ENCODE peak calls at places on chromosomes 12 and 14, in seven cellular contexts. One of them, this sample, is unnamed.

GRCh38 chr12:5305425-5305824 is 126.5 kb upstream of the NTF3 start:
- DNase-seq in uterus: no peak
- DNase-seq in WTC11: no peak
- DNase-seq in T follicular helper cell: no peak
- DNase-seq in astrocyte of the cerebellum: no peak
- DNase-seq in GM19239: no peak
- DNase-seq in MCF 10A: no peak
- DNase-seq in this sample: no peak

GRCh38 chr14:32727827-32728226 is 210.9 kb upstream of the NPAS3 start:
- DNase-seq in uterus: no peak
- DNase-seq in WTC11: no peak
- DNase-seq in T follicular helper cell: no peak
- DNase-seq in astrocyte of the cerebellum: no peak
- DNase-seq in GM19239: no peak
- DNase-seq in MCF 10A: no peak
- DNase-seq in this sample: no peak

GRCh38 chr14:101252443-101253214 is 308.7 kb upstream of the DIO3 start:
- DNase-seq in uterus: no peak
- DNase-seq in WTC11: no peak
- DNase-seq in T follicular helper cell: no peak
- DNase-seq in astrocyte of the cerebellum: no peak
- DNase-seq in GM19239: no peak
- DNase-seq in MCF 10A: no peak
- DNase-seq in this sample: peak

GRCh38 chr12:69679119-69679518 is 20.0 kb downstream of the BEST3 start:
- DNase-seq in uterus: no peak
- DNase-seq in WTC11: no peak
- DNase-seq in T follicular helper cell: no peak
- DNase-seq in astrocyte of the cerebellum: no peak
- DNase-seq in GM19239: no peak
- DNase-seq in MCF 10A: peak
- DNase-seq in this sample: no peak

GRCh38 chr12:76277480-76277879 is 70.7 kb downstream of the BBS10 start:
- DNase-seq in uterus: no peak
- DNase-seq in WTC11: no peak
- DNase-seq in T follicular helper cell: no peak
- DNase-seq in astrocyte of the cerebellum: peak
- DNase-seq in GM19239: no peak
- DNase-seq in MCF 10A: peak
- DNase-seq in this sample: no peak

GRCh38 chr12:122100568-122100967 is 22.0 kb downstream of the MLXIP start:
- DNase-seq in uterus: no peak
- DNase-seq in WTC11: no peak
- DNase-seq in T follicular helper cell: no peak
- DNase-seq in astrocyte of the cerebellum: no peak
- DNase-seq in GM19239: no peak
- DNase-seq in MCF 10A: no peak
- DNase-seq in this sample: no peak

GRCh38 chr14:22084393-22085281 is 411.0 kb upstream of the OR4E1 start:
- DNase-seq in uterus: no peak
- DNase-seq in WTC11: no peak
- DNase-seq in T follicular helper cell: no peak
- DNase-seq in astrocyte of the cerebellum: peak
- DNase-seq in GM19239: no peak
- DNase-seq in MCF 10A: peak
- DNase-seq in this sample: no peak

GRCh38 chr14:71231521-71232393 is 324.5 kb downstream of the PCNX1 start:
- DNase-seq in uterus: no peak
- DNase-seq in WTC11: peak
- DNase-seq in T follicular helper cell: no peak
- DNase-seq in astrocyte of the cerebellum: no peak
- DNase-seq in GM19239: no peak
- DNase-seq in MCF 10A: no peak
- DNase-seq in this sample: no peak

GRCh38 chr12:124109760-124110159 is 136.7 kb downstream of the ZNF664 start:
- DNase-seq in uterus: no peak
- DNase-seq in WTC11: peak
- DNase-seq in T follicular helper cell: no peak
- DNase-seq in astrocyte of the cerebellum: no peak
- DNase-seq in GM19239: peak
- DNase-seq in MCF 10A: peak
- DNase-seq in this sample: no peak

GRCh38 chr12:28569698-28570411 is 379.6 kb downstream of the CCDC91 start:
- DNase-seq in uterus: no peak
- DNase-seq in WTC11: no peak
- DNase-seq in T follicular helper cell: no peak
- DNase-seq in astrocyte of the cerebellum: no peak
- DNase-seq in GM19239: no peak
- DNase-seq in MCF 10A: peak
- DNase-seq in this sample: no peak

GRCh38 chr14:104475802-104476201 is 103.8 kb upstream of the C14orf180 start:
- DNase-seq in uterus: no peak
- DNase-seq in WTC11: no peak
- DNase-seq in T follicular helper cell: no peak
- DNase-seq in astrocyte of the cerebellum: no peak
- DNase-seq in GM19239: no peak
- DNase-seq in MCF 10A: no peak
- DNase-seq in this sample: no peak

GRCh38 chr14:73606271-73606670 is 6.0 kb upstream of the ACOT6 start:
- DNase-seq in uterus: no peak
- DNase-seq in WTC11: no peak
- DNase-seq in T follicular helper cell: no peak
- DNase-seq in astrocyte of the cerebellum: no peak
- DNase-seq in GM19239: no peak
- DNase-seq in MCF 10A: no peak
- DNase-seq in this sample: no peak

GRCh38 chr12:52537101-52537500 is 15.8 kb downstream of the KRT71 start:
- DNase-seq in uterus: no peak
- DNase-seq in WTC11: no peak
- DNase-seq in T follicular helper cell: no peak
- DNase-seq in astrocyte of the cerebellum: no peak
- DNase-seq in GM19239: no peak
- DNase-seq in MCF 10A: no peak
- DNase-seq in this sample: no peak

GRCh38 chr14:100155049-100155621 is 4.3 kb downstream of the DEGS2 start:
- DNase-seq in uterus: no peak
- DNase-seq in WTC11: peak
- DNase-seq in T follicular helper cell: no peak
- DNase-seq in astrocyte of the cerebellum: no peak
- DNase-seq in GM19239: no peak
- DNase-seq in MCF 10A: peak
- DNase-seq in this sample: no peak

GRCh38 chr12:68100241-68100640 is 59.3 kb downstream of the IFNG start:
- DNase-seq in uterus: no peak
- DNase-seq in WTC11: no peak
- DNase-seq in T follicular helper cell: no peak
- DNase-seq in astrocyte of the cerebellum: no peak
- DNase-seq in GM19239: no peak
- DNase-seq in MCF 10A: no peak
- DNase-seq in this sample: no peak

GRCh38 chr14:102969060-102969791 is 46.8 kb downstream of the AMN start:
- DNase-seq in uterus: no peak
- DNase-seq in WTC11: no peak
- DNase-seq in T follicular helper cell: no peak
- DNase-seq in astrocyte of the cerebellum: no peak
- DNase-seq in GM19239: no peak
- DNase-seq in MCF 10A: no peak
- DNase-seq in this sample: no peak

GRCh38 chr12:106386836-106387555 is 29.4 kb downstream of the POLR3B start:
- DNase-seq in uterus: no peak
- DNase-seq in WTC11: no peak
- DNase-seq in T follicular helper cell: no peak
- DNase-seq in astrocyte of the cerebellum: peak
- DNase-seq in GM19239: no peak
- DNase-seq in MCF 10A: no peak
- DNase-seq in this sample: no peak

GRCh38 chr12:127398026-127398715 is 868.8 kb upstream of the TMEM132C start:
- DNase-seq in uterus: no peak
- DNase-seq in WTC11: no peak
- DNase-seq in T follicular helper cell: no peak
- DNase-seq in astrocyte of the cerebellum: no peak
- DNase-seq in GM19239: no peak
- DNase-seq in MCF 10A: no peak
- DNase-seq in this sample: no peak

GRCh38 chr12:93032748-93033147 is 103.7 kb upstream of the EEA1 start:
- DNase-seq in uterus: no peak
- DNase-seq in WTC11: no peak
- DNase-seq in T follicular helper cell: no peak
- DNase-seq in astrocyte of the cerebellum: no peak
- DNase-seq in GM19239: no peak
- DNase-seq in MCF 10A: no peak
- DNase-seq in this sample: no peak

GRCh38 chr14:64232095-64232830 is 61.9 kb downstream of the ESR2 start:
- DNase-seq in uterus: no peak
- DNase-seq in WTC11: no peak
- DNase-seq in T follicular helper cell: no peak
- DNase-seq in astrocyte of the cerebellum: peak
- DNase-seq in GM19239: no peak
- DNase-seq in MCF 10A: peak
- DNase-seq in this sample: no peak

GRCh38 chr12:31951939-31952338 is 7.3 kb upstream of the RESF1 start:
- DNase-seq in uterus: no peak
- DNase-seq in WTC11: no peak
- DNase-seq in T follicular helper cell: no peak
- DNase-seq in astrocyte of the cerebellum: no peak
- DNase-seq in GM19239: no peak
- DNase-seq in MCF 10A: no peak
- DNase-seq in this sample: no peak

GRCh38 chr14:74302160-74302628 is 540 bp downstream of the ABCD4 start:
- DNase-seq in uterus: no peak
- DNase-seq in WTC11: no peak
- DNase-seq in T follicular helper cell: no peak
- DNase-seq in astrocyte of the cerebellum: peak
- DNase-seq in GM19239: peak
- DNase-seq in MCF 10A: peak
- DNase-seq in this sample: no peak

GRCh38 chr12:121800694-121801600 is 2.9 kb upstream of the SETD1B start:
- DNase-seq in uterus: peak
- DNase-seq in WTC11: peak
- DNase-seq in T follicular helper cell: no peak
- DNase-seq in astrocyte of the cerebellum: no peak
- DNase-seq in GM19239: peak
- DNase-seq in MCF 10A: peak
- DNase-seq in this sample: peak

GRCh38 chr12:90741611-90742010 is 213.4 kb downstream of the CCER1 start:
- DNase-seq in uterus: no peak
- DNase-seq in WTC11: no peak
- DNase-seq in T follicular helper cell: no peak
- DNase-seq in astrocyte of the cerebellum: no peak
- DNase-seq in GM19239: no peak
- DNase-seq in MCF 10A: no peak
- DNase-seq in this sample: no peak

GRCh38 chr12:104083769-104084475 is 19.6 kb downstream of the HCFC2 start:
- DNase-seq in uterus: no peak
- DNase-seq in WTC11: no peak
- DNase-seq in T follicular helper cell: no peak
- DNase-seq in astrocyte of the cerebellum: no peak
- DNase-seq in GM19239: no peak
- DNase-seq in MCF 10A: no peak
- DNase-seq in this sample: no peak

GRCh38 chr12:81992461-81992860 is 233.3 kb upstream of the PPFIA2 start:
- DNase-seq in uterus: no peak
- DNase-seq in WTC11: peak
- DNase-seq in T follicular helper cell: no peak
- DNase-seq in astrocyte of the cerebellum: no peak
- DNase-seq in GM19239: no peak
- DNase-seq in MCF 10A: peak
- DNase-seq in this sample: no peak

GRCh38 chr14:75604979-75605825 is 26.8 kb downstream of the FLVCR2 start:
- DNase-seq in uterus: no peak
- DNase-seq in WTC11: no peak
- DNase-seq in T follicular helper cell: no peak
- DNase-seq in astrocyte of the cerebellum: no peak
- DNase-seq in GM19239: no peak
- DNase-seq in MCF 10A: no peak
- DNase-seq in this sample: peak

GRCh38 chr14:101873401-101873800 is 91.0 kb upstream of the DYNC1H1 start:
- DNase-seq in uterus: no peak
- DNase-seq in WTC11: no peak
- DNase-seq in T follicular helper cell: no peak
- DNase-seq in astrocyte of the cerebellum: no peak
- DNase-seq in GM19239: no peak
- DNase-seq in MCF 10A: no peak
- DNase-seq in this sample: no peak

GRCh38 chr12:68121143-68121542 is 38.4 kb downstream of the IFNG start:
- DNase-seq in uterus: no peak
- DNase-seq in WTC11: no peak
- DNase-seq in T follicular helper cell: no peak
- DNase-seq in astrocyte of the cerebellum: no peak
- DNase-seq in GM19239: no peak
- DNase-seq in MCF 10A: no peak
- DNase-seq in this sample: no peak

GRCh38 chr12:98793121-98793520 is 148.0 kb downstream of the APAF1 start:
- DNase-seq in uterus: no peak
- DNase-seq in WTC11: no peak
- DNase-seq in T follicular helper cell: no peak
- DNase-seq in astrocyte of the cerebellum: no peak
- DNase-seq in GM19239: no peak
- DNase-seq in MCF 10A: no peak
- DNase-seq in this sample: no peak

GRCh38 chr12:74021937-74022336 is 515.7 kb upstream of the ATXN7L3B start:
- DNase-seq in uterus: no peak
- DNase-seq in WTC11: peak
- DNase-seq in T follicular helper cell: no peak
- DNase-seq in astrocyte of the cerebellum: peak
- DNase-seq in GM19239: peak
- DNase-seq in MCF 10A: peak
- DNase-seq in this sample: no peak

GRCh38 chr12:122001379-122002209 is 20.1 kb upstream of the BCL7A start:
- DNase-seq in uterus: no peak
- DNase-seq in WTC11: no peak
- DNase-seq in T follicular helper cell: no peak
- DNase-seq in astrocyte of the cerebellum: no peak
- DNase-seq in GM19239: no peak
- DNase-seq in MCF 10A: peak
- DNase-seq in this sample: no peak

GRCh38 chr12:39852346-39852745 is 232.7 kb upstream of the ABCD2 start:
- DNase-seq in uterus: no peak
- DNase-seq in WTC11: no peak
- DNase-seq in T follicular helper cell: no peak
- DNase-seq in astrocyte of the cerebellum: no peak
- DNase-seq in GM19239: no peak
- DNase-seq in MCF 10A: no peak
- DNase-seq in this sample: no peak

GRCh38 chr12:79933580-79934264 is 1.2 kb downstream of the PPP1R12A start:
- DNase-seq in uterus: no peak
- DNase-seq in WTC11: no peak
- DNase-seq in T follicular helper cell: no peak
- DNase-seq in astrocyte of the cerebellum: no peak
- DNase-seq in GM19239: no peak
- DNase-seq in MCF 10A: peak
- DNase-seq in this sample: no peak

GRCh38 chr14:72547999-72548398 is 345.9 kb downstream of the DPF3 start:
- DNase-seq in uterus: no peak
- DNase-seq in WTC11: no peak
- DNase-seq in T follicular helper cell: no peak
- DNase-seq in astrocyte of the cerebellum: no peak
- DNase-seq in GM19239: no peak
- DNase-seq in MCF 10A: no peak
- DNase-seq in this sample: no peak

GRCh38 chr14:34461334-34462131 is 507 bp downstream of the SPTSSA start:
- DNase-seq in uterus: peak
- DNase-seq in WTC11: peak
- DNase-seq in T follicular helper cell: no peak
- DNase-seq in astrocyte of the cerebellum: no peak
- DNase-seq in GM19239: peak
- DNase-seq in MCF 10A: peak
- DNase-seq in this sample: peak